ENCODE peak calls at places on chromosomes 5 and 9, in eight cellular contexts. V, G, M, N, S, T, R and J are unnamed samples.
A peak's percentile ranks its signal among the peaks of the same experiment; 100 is the strongest.

GRCh38 chr9:127910613-127911205 is 6.1 kb downstream of the ST6GALNAC4 start:
- DNase-seq in V (peak; percentile 37), G (no peak), M (no peak), N (no peak), S (no peak), T (no peak), R (no peak), J (peak; percentile 85)

GRCh38 chr5:123157797-123158528 is 68.9 kb downstream of the PRDM6 start:
- DNase-seq in V (peak; percentile 70), G (no peak), M (no peak), N (no peak), S (no peak), T (no peak), R (no peak), J (peak; percentile 6)

GRCh38 chr9:14806941-14807340 is 84.4 kb upstream of the CER1 start:
- DNase-seq in V (no peak), G (no peak), M (no peak), N (no peak), S (no peak), T (no peak), R (no peak), J (no peak)

GRCh38 chr5:40841068-40841805 is at the start of gene CARD6:
- DNase-seq in V (peak; percentile 44), G (no peak), M (no peak), N (no peak), S (no peak), T (no peak), R (no peak), J (no peak)

GRCh38 chr9:12462861-12463260 is 230.3 kb upstream of the TYRP1 start:
- DNase-seq in V (no peak), G (no peak), M (no peak), N (no peak), S (no peak), T (no peak), R (no peak), J (no peak)

GRCh38 chr5:128084228-128085167 is 932 bp downstream of the SLC12A2 start:
- DNase-seq in V (peak; percentile 27), G (peak; percentile 51), M (peak; percentile 37), N (peak; percentile 44), S (peak; percentile 2), T (peak; percentile 59), R (peak; percentile 47), J (peak; percentile 55)

GRCh38 chr5:17805426-17805825 is 171.2 kb downstream of the TAF11L14 start:
- DNase-seq in V (peak; percentile 18), G (no peak), M (no peak), N (no peak), S (no peak), T (no peak), R (no peak), J (no peak)

GRCh38 chr9:36765468-36766341 is 193.0 kb downstream of the MELK start:
- DNase-seq in V (peak; percentile 81), G (peak; percentile 93), M (peak; percentile 75), N (peak; percentile 84), S (no peak), T (peak; percentile 93), R (peak; percentile 49), J (peak; percentile 96)

GRCh38 chr5:115487750-115488149 is 56.8 kb downstream of the FEM1C start:
- DNase-seq in V (no peak), G (no peak), M (no peak), N (no peak), S (no peak), T (peak; percentile 29), R (no peak), J (no peak)

GRCh38 chr5:1760656-1761452 is 38.8 kb downstream of the MRPL36 start:
- DNase-seq in V (no peak), G (no peak), M (peak; percentile 1), N (no peak), S (no peak), T (no peak), R (peak; percentile 31), J (no peak)

GRCh38 chr9:124222918-124223720 is 34.6 kb upstream of the NEK6 start:
- DNase-seq in V (no peak), G (no peak), M (no peak), N (no peak), S (peak; percentile 32), T (no peak), R (no peak), J (no peak)

GRCh38 chr9:21889673-21890072 is 87.2 kb downstream of the MTAP start:
- DNase-seq in V (no peak), G (no peak), M (no peak), N (no peak), S (no peak), T (no peak), R (no peak), J (no peak)

GRCh38 chr5:89342106-89342876 is 459.3 kb upstream of the MEF2C start:
- DNase-seq in V (peak; percentile 53), G (no peak), M (no peak), N (no peak), S (no peak), T (no peak), R (no peak), J (no peak)